ENCODE peak calls at places on chromosome X, in ten cellular contexts. P, L, Z, B, E, H, M, I, S and N are unnamed samples.

GRCh38 chrX:130637591-130637990 is 235.8 kb downstream of the RBMX2 start:
- DNase-seq in P (no peak), L (no peak), Z (peak; percentile 33), B (no peak), E (peak; percentile 35), H (no peak), M (no peak), I (peak; percentile 13), S (no peak), N (no peak)

GRCh38 chrX:20530319-20530979 is 263.7 kb upstream of the RPS6KA3 start:
- DNase-seq in P (no peak), L (peak; percentile 20), Z (peak; percentile 47), B (peak; percentile 88), E (peak; percentile 65), H (peak; percentile 46), M (peak; percentile 22), I (peak; percentile 52), S (no peak), N (peak; percentile 81)

GRCh38 chrX:2401201-2401589 is 99.6 kb downstream of the DHRSX start:
- DNase-seq in P (no peak), L (no peak), Z (peak; percentile 30), B (peak; percentile 87), E (peak; percentile 20), H (no peak), M (no peak), I (no peak), S (no peak), N (no peak)

GRCh38 chrX:153945956-153946909 is 1.8 kb upstream of the RENBP start:
- DNase-seq in P (no peak), L (no peak), Z (no peak), B (no peak), E (no peak), H (no peak), M (no peak), I (no peak), S (no peak), N (no peak)

GRCh38 chrX:103669745-103670144 is 16.8 kb downstream of the MORF4L2 start:
- DNase-seq in P (no peak), L (no peak), Z (no peak), B (no peak), E (no peak), H (peak; percentile 72), M (no peak), I (no peak), S (no peak), N (no peak)

GRCh38 chrX:150429577-150429976 is 66.5 kb downstream of the MAMLD1 start:
- DNase-seq in P (no peak), L (no peak), Z (peak; percentile 15), B (no peak), E (no peak), H (no peak), M (no peak), I (no peak), S (no peak), N (no peak)

GRCh38 chrX:71144651-71145050 is at the start of gene NLGN3:
- DNase-seq in P (no peak), L (no peak), Z (peak; percentile 31), B (no peak), E (no peak), H (peak; percentile 6), M (no peak), I (no peak), S (no peak), N (no peak)

GRCh38 chrX:45667666-45668065 is 467.0 kb upstream of the DIPK2B start:
- DNase-seq in P (no peak), L (no peak), Z (no peak), B (no peak), E (no peak), H (no peak), M (no peak), I (no peak), S (no peak), N (no peak)

GRCh38 chrX:101265869-101266428 is 25.2 kb downstream of the TAF7L start:
- DNase-seq in P (no peak), L (no peak), Z (peak; percentile 23), B (no peak), E (peak; percentile 22), H (no peak), M (no peak), I (no peak), S (no peak), N (no peak)

GRCh38 chrX:11188664-11189063 is 77.5 kb downstream of the HCCS start:
- DNase-seq in P (peak; percentile 1), L (no peak), Z (peak; percentile 49), B (no peak), E (peak; percentile 48), H (no peak), M (no peak), I (peak; percentile 22), S (no peak), N (no peak)

GRCh38 chrX:151543706-151544105 is 19.8 kb upstream of the PASD1 start:
- DNase-seq in P (no peak), L (no peak), Z (no peak), B (no peak), E (no peak), H (no peak), M (no peak), I (no peak), S (no peak), N (no peak)

GRCh38 chrX:102840871-102841705 is 96.0 kb upstream of the RAB40AL start:
- DNase-seq in P (no peak), L (no peak), Z (no peak), B (no peak), E (no peak), H (peak; percentile 48), M (no peak), I (no peak), S (no peak), N (no peak)